ENCODE peak calls at places on chromosomes 5 and 9, in eight cellular contexts. T, O, B, W, V, F, Y and K are unnamed samples.

GRCh38 chr9:129929467-129930125 is 94.3 kb downstream of the USP20 start:
- DNase-seq in O (no peak), V (peak), B (peak), W (no peak), F (no peak), Y (no peak), T (peak), K (no peak)

GRCh38 chr9:127916665-127917581 is at the start of gene ST6GALNAC4:
- DNase-seq in O (peak), B (peak), Y (no peak), V (peak), W (peak), F (peak), T (peak), K (peak)

GRCh38 chr5:128341056-128341455 is 197.0 kb downstream of the FBN2 start:
- DNase-seq in O (no peak), B (peak), Y (no peak), W (no peak), V (no peak), F (no peak), T (peak), K (no peak)

GRCh38 chr5:102107865-102108264 is 188.2 kb downstream of the SLCO4C1 start:
- DNase-seq in T (no peak), W (no peak), O (no peak), V (no peak), F (no peak), B (no peak), Y (no peak), K (no peak)

GRCh38 chr5:54894957-54895815 is 90.2 kb downstream of the ESM1 start:
- DNase-seq in F (no peak), Y (no peak), O (no peak), V (no peak), W (no peak), B (no peak), T (no peak), K (no peak)

GRCh38 chr5:131322926-131323325 is 59.1 kb downstream of the CDC42SE2 start:
- DNase-seq in F (no peak), T (peak), O (no peak), B (no peak), Y (no peak), V (peak), W (no peak), K (no peak)

GRCh38 chr5:38563624-38564023 is 7.2 kb upstream of the LIFR start:
- DNase-seq in V (no peak), F (no peak), W (peak), B (no peak), O (no peak), Y (no peak), T (no peak), K (no peak)

GRCh38 chr5:161765611-161766010 is 80.1 kb downstream of the GABRA6 start:
- DNase-seq in B (no peak), Y (no peak), F (no peak), T (no peak), O (no peak), W (no peak), V (no peak), K (no peak)

GRCh38 chr9:123267481-123268239 is 726 bp downstream of the STRBP start:
- DNase-seq in B (no peak), O (no peak), F (no peak), Y (no peak), W (peak), V (no peak), T (no peak), K (peak)

GRCh38 chr5:53114988-53115387 is 5.4 kb upstream of the MOCS2 start:
- DNase-seq in B (peak), F (no peak), T (peak), O (no peak), V (peak), Y (no peak), W (no peak), K (no peak)

GRCh38 chr5:6371079-6371810 is 7.1 kb downstream of the MED10 start:
- DNase-seq in T (no peak), V (no peak), W (no peak), Y (no peak), B (no peak), O (no peak), F (no peak), K (no peak)

GRCh38 chr5:145699846-145700245 is 135.3 kb downstream of the PRELID2 start:
- DNase-seq in O (no peak), W (no peak), B (peak), V (no peak), Y (no peak), F (no peak), T (no peak), K (no peak)

GRCh38 chr5:145701404-145701803 is 133.7 kb downstream of the PRELID2 start:
- DNase-seq in O (no peak), T (peak), F (no peak), W (no peak), Y (no peak), V (peak), B (no peak), K (no peak)

GRCh38 chr5:145697251-145698016 is 137.7 kb downstream of the PRELID2 start:
- DNase-seq in F (no peak), O (no peak), Y (no peak), W (peak), B (peak), T (peak), V (peak), K (peak)
- TF ChIP-seq CTCF in F (no peak), O (peak), Y (peak), W (peak), B (peak), T (peak), V (peak), K (peak)

GRCh38 chr5:96807099-96807654 is 568 bp downstream of the ERAP1 start:
- DNase-seq in T (peak), V (peak), F (peak), W (peak), O (peak), B (peak), Y (no peak), K (peak)
- TF ChIP-seq CTCF in T (no peak), V (no peak), F (no peak), W (no peak), O (no peak), B (no peak), Y (no peak), K (no peak)

DNA sequence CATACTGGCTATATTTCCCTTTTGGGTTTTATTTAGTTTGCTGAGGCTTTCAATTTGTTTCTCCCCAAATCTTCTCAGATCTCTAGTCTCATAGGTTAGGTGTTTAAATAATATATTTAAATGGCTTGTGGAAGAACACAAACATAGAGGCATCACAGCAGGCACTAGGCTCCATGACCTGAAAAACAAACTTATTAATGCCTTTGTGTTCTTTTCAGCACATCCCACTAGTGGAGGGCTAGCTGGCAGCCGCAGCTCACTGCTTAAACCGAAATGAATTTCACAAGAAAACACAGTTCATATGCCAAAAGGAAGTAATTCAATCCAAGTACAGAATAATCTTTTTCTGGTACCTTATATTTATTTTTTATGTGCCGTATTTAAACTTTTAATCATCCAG is 382.5 kb downstream of the PLK2 start:
- DNase-seq in T (no peak), V (no peak), B (no peak), F (no peak), O (no peak), W (no peak), Y (no peak), K (no peak)
- TF ChIP-seq CTCF in T (no peak), V (no peak), B (no peak), F (no peak), O (no peak), W (no peak), Y (no peak), K (no peak)

GRCh38 chr5:167708449-167708848 is 583.0 kb upstream of the WWC1 start:
- DNase-seq in Y (no peak), O (no peak), B (no peak), T (peak), W (no peak), V (no peak), F (no peak), K (no peak)
- TF ChIP-seq CTCF in Y (no peak), O (no peak), B (no peak), T (peak), W (no peak), V (peak), F (no peak), K (no peak)